ENCODE peak calls at places on chromosome 7, in seven cellular contexts. J is GM23248; M is mesendoderm; Z is PC-9; P is upper lobe of right lung; E is mesenchymal stem cell; Y is CD8-positive, alpha-beta memory T cell. I is an unnamed sample.

GRCh38 chr7:112547916-112548315 is 67.1 kb downstream of the LSMEM1 start:
- DNase-seq in J (peak), M (no peak), Z (no peak), P (no peak), E (no peak), Y (no peak), I (peak)

GRCh38 chr7:4745971-4746919 is 29.2 kb upstream of the AP5Z1 start:
- DNase-seq in J (peak), M (peak), Z (no peak), P (no peak), E (peak), Y (no peak), I (peak)

GRCh38 chr7:156327916-156328315 is 312.7 kb upstream of the RNF32 start:
- DNase-seq in J (no peak), M (no peak), Z (no peak), P (no peak), E (no peak), Y (no peak), I (no peak)

GRCh38 chr7:70072220-70072619 is 473.9 kb downstream of the AUTS2 start:
- DNase-seq in J (peak), M (no peak), Z (no peak), P (no peak), E (peak), Y (no peak), I (no peak)

GRCh38 chr7:8125680-8126444 is 136.1 kb downstream of the ICA1 start:
- DNase-seq in J (no peak), M (no peak), Z (no peak), P (peak), E (no peak), Y (peak), I (no peak)

GRCh38 chr7:22356855-22357310 is at the start of gene RAPGEF5:
- DNase-seq in J (peak), M (peak), Z (peak), P (peak), E (no peak), Y (no peak), I (no peak)

GRCh38 chr7:25710954-25711353 is 441.0 kb upstream of the NFE2L3 start:
- DNase-seq in J (no peak), M (no peak), Z (no peak), P (no peak), E (no peak), Y (no peak), I (no peak)

GRCh38 chr7:23235688-23236280 is 10.8 kb upstream of the GPNMB start:
- DNase-seq in J (peak), M (no peak), Z (peak), P (no peak), E (no peak), Y (no peak), I (peak)

GRCh38 chr7:114087674-114088539 is 169.1 kb upstream of the PPP1R3A start:
- DNase-seq in J (peak), M (peak), Z (peak), P (no peak), E (no peak), Y (no peak), I (no peak)

GRCh38 chr7:108570146-108570755 is 577 bp downstream of the DNAJB9 start:
- DNase-seq in J (peak), M (peak), Z (peak), P (peak), E (peak), Y (peak), I (peak)

GRCh38 chr7:135414850-135415439 is 95.0 kb downstream of the CNOT4 start:
- DNase-seq in J (peak), M (peak), Z (peak), P (no peak), E (peak), Y (no peak), I (peak)

GRCh38 chr7:142873281-142873784 is 12.2 kb downstream of the TRPV6 start:
- DNase-seq in J (no peak), M (peak), Z (no peak), P (no peak), E (no peak), Y (no peak), I (no peak)

GRCh38 chr7:120521761-120522737 is 249.1 kb downstream of the KCND2 start:
- DNase-seq in J (peak), M (peak), Z (peak), P (no peak), E (no peak), Y (no peak), I (peak)

GRCh38 chr7:32905175-32905662 is 13.7 kb upstream of the KBTBD2 start:
- DNase-seq in J (peak), M (peak), Z (peak), P (no peak), E (peak), Y (peak), I (peak)

GRCh38 chr7:155764432-155764798 is 47.8 kb downstream of the SHH start:
- DNase-seq in J (no peak), M (no peak), Z (no peak), P (no peak), E (no peak), Y (peak), I (no peak)

GRCh38 chr7:38283107-38283506 is 9.7 kb upstream of the TARP start:
- DNase-seq in J (no peak), M (no peak), Z (no peak), P (no peak), E (no peak), Y (no peak), I (no peak)

GRCh38 chr7:108347616-108348015 is 108.6 kb downstream of the NRCAM start:
- DNase-seq in J (peak), M (peak), Z (peak), P (no peak), E (peak), Y (no peak), I (peak)

GRCh38 chr7:23680417-23681405 is 712 bp downstream of the FAM221A start:
- DNase-seq in J (peak), M (peak), Z (peak), P (peak), E (peak), Y (peak), I (peak)

GRCh38 chr7:143384741-143385631 is 3.8 kb downstream of the ZYX start:
- DNase-seq in J (peak), M (no peak), Z (no peak), P (peak), E (no peak), Y (peak), I (no peak)

GRCh38 chr7:13794581-13794980 is 194.9 kb downstream of the ETV1 start:
- DNase-seq in J (peak), M (no peak), Z (no peak), P (no peak), E (no peak), Y (no peak), I (no peak)

GRCh38 chr7:139848274-139848673 is 19.2 kb downstream of the TBXAS1 start:
- DNase-seq in J (no peak), M (no peak), Z (no peak), P (no peak), E (no peak), Y (no peak), I (no peak)

GRCh38 chr7:151167197-151167911 is at the start of gene GBX1:
- DNase-seq in J (peak), M (no peak), Z (peak), P (peak), E (no peak), Y (no peak), I (no peak)

GRCh38 chr7:69399038-69399800 is 199.1 kb upstream of the AUTS2 start:
- DNase-seq in J (peak), M (peak), Z (no peak), P (no peak), E (peak), Y (no peak), I (no peak)

GRCh38 chr7:115679976-115680375 is 350.6 kb downstream of the TFEC start:
- DNase-seq in J (peak), M (peak), Z (no peak), P (no peak), E (peak), Y (no peak), I (peak)

GRCh38 chr7:30702200-30702599 is 19.9 kb upstream of the CRHR2 start:
- DNase-seq in J (no peak), M (peak), Z (no peak), P (no peak), E (no peak), Y (no peak), I (no peak)

GRCh38 chr7:71636329-71636728 is 504.4 kb downstream of the GALNT17 start:
- DNase-seq in J (peak), M (peak), Z (no peak), P (no peak), E (peak), Y (no peak), I (no peak)

GRCh38 chr7:27155816-27156507 is 513 bp downstream of the HOXA7 start:
- DNase-seq in J (peak), M (no peak), Z (no peak), P (peak), E (no peak), Y (no peak), I (peak)
- H3K27ac ChIP-seq in J (peak), M (no peak), Z (no peak), P (peak), E (no peak), Y (no peak), I (peak)

DNA sequence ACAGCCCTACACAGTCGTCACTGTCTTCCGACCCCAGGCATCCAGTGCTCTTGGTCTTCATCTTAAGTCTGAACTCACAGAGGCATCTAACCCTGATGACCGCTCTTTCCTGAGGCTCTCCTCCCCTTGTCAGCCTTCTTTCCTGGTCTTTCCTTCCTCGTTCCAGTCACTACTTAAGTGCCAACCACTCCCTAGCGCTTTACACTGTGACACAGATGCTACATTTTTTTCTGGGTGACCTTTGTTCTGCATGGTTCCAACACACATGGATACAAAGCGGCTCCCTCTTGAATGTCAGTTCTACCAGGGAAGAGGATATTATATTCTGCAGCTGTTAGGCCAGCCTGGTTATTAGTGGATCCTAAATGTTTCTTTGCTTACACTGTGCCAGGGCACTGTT is 12.7 kb downstream of the YWHAG start:
- DNase-seq in J (no peak), M (no peak), Z (peak), P (no peak), E (no peak), Y (no peak), I (no peak)
- H3K27ac ChIP-seq in J (no peak), M (no peak), Z (no peak), P (peak), E (no peak), Y (no peak), I (no peak)

DNA sequence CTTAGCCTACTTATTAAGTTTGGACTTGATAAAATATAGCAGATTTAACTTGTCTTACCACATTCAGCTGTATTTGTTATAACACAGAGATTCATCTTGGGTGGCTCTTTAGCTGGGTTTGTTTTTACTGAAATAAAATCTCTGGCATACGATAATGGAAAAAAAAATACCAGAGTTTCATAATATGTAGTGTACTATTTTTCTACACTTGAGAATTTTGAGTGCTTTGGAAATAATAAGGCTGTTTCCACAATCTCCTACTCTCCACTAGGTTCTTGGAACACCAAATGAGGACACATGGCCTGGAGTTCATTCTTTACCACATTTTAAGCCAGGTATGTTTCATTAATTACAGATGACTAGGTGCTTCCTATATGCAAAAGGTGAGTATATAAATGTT is 218.6 kb upstream of the FZD1 start:
- DNase-seq in J (no peak), M (no peak), Z (no peak), P (no peak), E (no peak), Y (no peak), I (no peak)
- H3K27ac ChIP-seq in J (no peak), M (no peak), Z (no peak), P (peak), E (no peak), Y (no peak), I (no peak)

DNA sequence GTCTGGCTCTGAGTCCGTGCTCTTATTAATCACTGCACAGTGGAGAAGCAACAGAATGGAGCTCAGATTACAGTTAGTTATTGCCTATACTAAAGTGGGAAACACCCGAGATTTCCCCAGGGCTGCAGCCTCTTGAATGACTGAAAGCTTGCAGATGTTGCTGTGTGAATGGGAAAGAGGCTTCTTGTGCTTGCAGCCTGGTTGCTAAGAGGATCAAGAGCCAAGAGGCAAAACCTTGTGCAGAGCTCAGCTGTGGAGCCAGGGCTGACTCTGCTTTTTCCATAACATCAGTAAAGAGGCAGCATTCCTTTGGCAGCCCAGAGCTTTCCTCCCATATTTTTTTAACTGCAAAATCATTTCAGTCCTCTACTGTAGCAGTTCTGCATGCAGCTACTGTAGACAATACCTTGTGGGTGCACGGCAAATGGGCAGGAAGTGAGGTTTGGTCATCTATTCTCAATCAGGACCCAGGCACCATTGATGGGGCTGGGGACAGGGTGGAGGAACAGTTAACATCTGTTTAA is 86.5 kb downstream of the RALA start:
- DNase-seq in J (peak), M (peak), Z (no peak), P (no peak), E (peak), Y (no peak), I (no peak)
- H3K27ac ChIP-seq in J (no peak), M (no peak), Z (no peak), P (no peak), E (no peak), Y (no peak), I (no peak)

GRCh38 chr7:107065929-107066247 is 21.4 kb downstream of the PRKAR2B start:
- DNase-seq in J (no peak), M (no peak), Z (no peak), P (no peak), E (no peak), Y (no peak), I (no peak)

GRCh38 chr7:107068156-107068555 is 23.7 kb downstream of the PRKAR2B start:
- DNase-seq in J (no peak), M (no peak), Z (no peak), P (no peak), E (peak), Y (no peak), I (no peak)

GRCh38 chr7:107059468-107059867 is 15.0 kb downstream of the PRKAR2B start:
- DNase-seq in J (no peak), M (no peak), Z (no peak), P (no peak), E (no peak), Y (no peak), I (no peak)

GRCh38 chr7:107063245-107064120 is 19.0 kb downstream of the PRKAR2B start:
- DNase-seq in J (no peak), M (no peak), Z (no peak), P (no peak), E (peak), Y (no peak), I (no peak)

GRCh38 chr7:107064255-107064654 is 19.8 kb downstream of the PRKAR2B start:
- DNase-seq in J (no peak), M (no peak), Z (no peak), P (no peak), E (no peak), Y (no peak), I (no peak)
- H3K27ac ChIP-seq in J (no peak), M (no peak), Z (no peak), P (no peak), E (no peak), Y (no peak), I (no peak)

GRCh38 chr7:44063894-44064651 is 1.3 kb downstream of the PGAM2 start:
- DNase-seq in J (no peak), M (no peak), Z (no peak), P (peak), E (no peak), Y (peak), I (no peak)
- H3K27ac ChIP-seq in J (no peak), M (no peak), Z (no peak), P (no peak), E (no peak), Y (no peak), I (no peak)

GRCh38 chr7:44678468-44679179 is 70.0 kb upstream of the ZMIZ2 start:
- DNase-seq in J (peak), M (no peak), Z (peak), P (no peak), E (peak), Y (no peak), I (peak)
- H3K27ac ChIP-seq in J (peak), M (peak), Z (no peak), P (peak), E (peak), Y (no peak), I (no peak)

GRCh38 chr7:50681451-50682045 is 101.1 kb downstream of the GRB10 start:
- DNase-seq in J (no peak), M (no peak), Z (no peak), P (no peak), E (no peak), Y (no peak), I (no peak)
- H3K27ac ChIP-seq in J (no peak), M (no peak), Z (no peak), P (no peak), E (no peak), Y (no peak), I (no peak)

GRCh38 chr7:49038821-49039358 is 114.5 kb downstream of the CDC14C start:
- DNase-seq in J (no peak), M (peak), Z (no peak), P (no peak), E (no peak), Y (no peak), I (no peak)

GRCh38 chr7:49037348-49038210 is 113.2 kb downstream of the CDC14C start:
- DNase-seq in J (no peak), M (no peak), Z (no peak), P (no peak), E (no peak), Y (no peak), I (no peak)
- H3K27ac ChIP-seq in J (no peak), M (no peak), Z (no peak), P (no peak), E (no peak), Y (no peak), I (no peak)

I was measured in foreskin keratinocyte.